ENCODE peak calls at places on chromosomes 16 and 17, in seven cellular contexts. One of them, this sample, is unnamed.

GRCh38 chr17:69478916-69479315 is 64.4 kb downstream of the MAP2K6 start:
- DNase-seq in fibroblast of pulmonary artery: no peak
- DNase-seq in HL-60: no peak
- DNase-seq in GM13976: no peak
- DNase-seq in cardiac muscle cell: no peak
- DNase-seq in BJ: no peak
- DNase-seq in adrenal gland: no peak
- DNase-seq in this sample: no peak

GRCh38 chr16:25140459-25140858 is 28.9 kb downstream of the LCMT1 start:
- DNase-seq in GM13976: no peak
- DNase-seq in fibroblast of pulmonary artery: no peak
- DNase-seq in BJ: no peak
- DNase-seq in cardiac muscle cell: no peak
- DNase-seq in adrenal gland: no peak
- DNase-seq in HL-60: no peak
- DNase-seq in this sample: no peak

GRCh38 chr16:85104821-85105391 is 7.4 kb downstream of the CIBAR2 start:
- DNase-seq in BJ: no peak
- DNase-seq in HL-60: peak
- DNase-seq in adrenal gland: no peak
- DNase-seq in GM13976: peak
- DNase-seq in cardiac muscle cell: no peak
- DNase-seq in fibroblast of pulmonary artery: no peak
- DNase-seq in this sample: no peak

GRCh38 chr17:78116411-78116810 is 12.1 kb downstream of the TMC6 start:
- DNase-seq in HL-60: no peak
- DNase-seq in adrenal gland: no peak
- DNase-seq in cardiac muscle cell: no peak
- DNase-seq in GM13976: no peak
- DNase-seq in fibroblast of pulmonary artery: no peak
- DNase-seq in BJ: no peak
- DNase-seq in this sample: no peak

GRCh38 chr16:82630688-82631087 is 3.9 kb downstream of the CDH13 start:
- DNase-seq in BJ: no peak
- DNase-seq in GM13976: no peak
- DNase-seq in adrenal gland: no peak
- DNase-seq in cardiac muscle cell: no peak
- DNase-seq in HL-60: no peak
- DNase-seq in fibroblast of pulmonary artery: peak
- DNase-seq in this sample: no peak

GRCh38 chr17:43427362-43428043 is 28.7 kb downstream of the ARL4D start:
- DNase-seq in cardiac muscle cell: no peak
- DNase-seq in HL-60: no peak
- DNase-seq in GM13976: no peak
- DNase-seq in BJ: no peak
- DNase-seq in adrenal gland: no peak
- DNase-seq in fibroblast of pulmonary artery: no peak
- DNase-seq in this sample: no peak

GRCh38 chr16:87707097-87707496 is 58.7 kb downstream of the KLHDC4 start:
- DNase-seq in HL-60: no peak
- DNase-seq in GM13976: no peak
- DNase-seq in BJ: no peak
- DNase-seq in cardiac muscle cell: no peak
- DNase-seq in adrenal gland: no peak
- DNase-seq in fibroblast of pulmonary artery: no peak
- DNase-seq in this sample: peak

GRCh38 chr17:28527859-28528258 is 21.7 kb downstream of the FOXN1 start:
- DNase-seq in HL-60: no peak
- DNase-seq in BJ: no peak
- DNase-seq in adrenal gland: no peak
- DNase-seq in GM13976: no peak
- DNase-seq in fibroblast of pulmonary artery: no peak
- DNase-seq in cardiac muscle cell: no peak
- DNase-seq in this sample: no peak

GRCh38 chr17:20982589-20983358 is 60.0 kb downstream of the USP22 start:
- DNase-seq in BJ: no peak
- DNase-seq in adrenal gland: no peak
- DNase-seq in GM13976: no peak
- DNase-seq in HL-60: no peak
- DNase-seq in cardiac muscle cell: no peak
- DNase-seq in fibroblast of pulmonary artery: no peak
- DNase-seq in this sample: no peak

GRCh38 chr17:79996291-79996690 is 39.4 kb downstream of the TBC1D16 start:
- DNase-seq in adrenal gland: no peak
- DNase-seq in GM13976: no peak
- DNase-seq in BJ: no peak
- DNase-seq in HL-60: no peak
- DNase-seq in cardiac muscle cell: no peak
- DNase-seq in fibroblast of pulmonary artery: no peak
- DNase-seq in this sample: no peak

GRCh38 chr16:27813591-27813990 is 249.9 kb downstream of the GSG1L start:
- DNase-seq in cardiac muscle cell: no peak
- DNase-seq in HL-60: no peak
- DNase-seq in fibroblast of pulmonary artery: no peak
- DNase-seq in GM13976: no peak
- DNase-seq in adrenal gland: no peak
- DNase-seq in BJ: no peak
- DNase-seq in this sample: no peak

GRCh38 chr17:18950944-18951905 is 740 bp upstream of the SLC5A10 start:
- DNase-seq in cardiac muscle cell: peak
- DNase-seq in fibroblast of pulmonary artery: no peak
- DNase-seq in adrenal gland: no peak
- DNase-seq in BJ: no peak
- DNase-seq in HL-60: no peak
- DNase-seq in GM13976: no peak
- DNase-seq in this sample: no peak

GRCh38 chr17:31580331-31581021 is 189.0 kb downstream of the RAB11FIP4 start:
- DNase-seq in GM13976: peak
- DNase-seq in adrenal gland: peak
- DNase-seq in HL-60: peak
- DNase-seq in cardiac muscle cell: no peak
- DNase-seq in BJ: no peak
- DNase-seq in fibroblast of pulmonary artery: peak
- DNase-seq in this sample: no peak

GRCh38 chr17:68820476-68820824 is 134.7 kb downstream of the ABCA8 start:
- DNase-seq in cardiac muscle cell: no peak
- DNase-seq in GM13976: no peak
- DNase-seq in fibroblast of pulmonary artery: no peak
- DNase-seq in BJ: no peak
- DNase-seq in adrenal gland: no peak
- DNase-seq in HL-60: no peak
- DNase-seq in this sample: no peak

GRCh38 chr17:27403480-27404005 is 52.7 kb upstream of the KSR1 start:
- DNase-seq in GM13976: no peak
- DNase-seq in cardiac muscle cell: no peak
- DNase-seq in BJ: no peak
- DNase-seq in fibroblast of pulmonary artery: no peak
- DNase-seq in adrenal gland: no peak
- DNase-seq in HL-60: no peak
- DNase-seq in this sample: no peak

DNA sequence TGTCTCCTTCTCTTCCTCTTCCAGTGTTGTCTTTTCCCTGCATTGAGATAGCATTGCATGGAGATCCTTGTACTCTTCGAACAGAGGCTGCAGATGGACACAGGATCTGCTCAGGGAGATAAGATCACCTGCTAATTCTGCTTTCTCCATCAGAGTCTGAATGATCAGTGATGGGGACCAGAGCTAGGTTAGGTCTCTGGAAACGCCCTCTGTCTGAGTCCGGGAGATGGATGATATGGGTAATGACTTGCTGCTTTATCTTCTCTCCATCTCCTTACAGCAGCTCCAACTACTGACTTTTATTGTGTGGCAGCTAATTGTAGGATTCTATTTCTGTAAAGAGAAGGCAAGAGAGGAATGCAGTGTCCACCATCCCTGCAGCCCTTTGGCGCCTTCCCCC is 435.6 kb downstream of the WWOX start:
- DNase-seq in adrenal gland: no peak
- DNase-seq in cardiac muscle cell: no peak
- DNase-seq in BJ: no peak
- DNase-seq in HL-60: no peak
- DNase-seq in fibroblast of pulmonary artery: no peak
- DNase-seq in GM13976: no peak
- DNase-seq in this sample: no peak
- TF ChIP-seq CTCF in adrenal gland: no peak
- TF ChIP-seq CTCF in cardiac muscle cell: no peak
- TF ChIP-seq CTCF in BJ: no peak
- TF ChIP-seq CTCF in HL-60: no peak
- TF ChIP-seq CTCF in fibroblast of pulmonary artery: no peak
- TF ChIP-seq CTCF in GM13976: no peak
- TF ChIP-seq CTCF in this sample: no peak

DNA sequence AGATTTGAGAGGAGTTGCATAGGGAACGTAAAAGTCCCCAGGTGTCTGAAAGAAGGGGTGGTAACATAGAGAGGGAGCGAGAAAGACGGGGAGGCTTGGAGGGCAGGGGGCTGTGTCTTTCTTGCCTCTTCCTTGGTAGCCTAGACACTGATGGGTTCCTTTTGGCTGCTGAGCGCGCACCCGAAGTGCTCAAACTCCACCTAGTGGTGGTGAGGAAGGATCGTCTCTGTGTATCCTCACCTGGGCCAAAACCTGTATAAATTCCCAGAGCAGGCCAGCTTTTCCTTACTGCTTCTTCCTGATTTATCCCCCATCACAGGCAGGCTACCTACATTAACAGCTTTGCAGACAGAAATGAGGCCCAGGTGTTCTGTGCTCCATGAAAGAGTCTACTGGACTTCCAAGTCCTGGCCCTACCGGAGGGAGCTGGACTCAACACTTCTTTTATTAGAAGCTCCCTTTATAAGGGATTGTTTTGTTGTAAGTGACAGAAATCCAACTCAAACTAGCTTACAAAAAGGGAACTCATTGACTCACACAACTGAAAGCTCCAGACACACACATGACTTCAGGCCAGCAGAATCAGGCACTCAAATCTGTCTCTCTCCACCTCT is 5.5 kb upstream of the SLC25A35 start:
- DNase-seq in cardiac muscle cell: peak
- DNase-seq in HL-60: no peak
- DNase-seq in adrenal gland: peak
- DNase-seq in fibroblast of pulmonary artery: peak
- DNase-seq in BJ: no peak
- DNase-seq in GM13976: peak
- DNase-seq in this sample: peak
- TF ChIP-seq CTCF in cardiac muscle cell: peak
- TF ChIP-seq CTCF in HL-60: peak
- TF ChIP-seq CTCF in adrenal gland: peak
- TF ChIP-seq CTCF in fibroblast of pulmonary artery: peak
- TF ChIP-seq CTCF in BJ: peak
- TF ChIP-seq CTCF in GM13976: peak
- TF ChIP-seq CTCF in this sample: peak

GRCh38 chr17:74464730-74465377 is 1.6 kb upstream of the CD300A start:
- DNase-seq in cardiac muscle cell: no peak
- DNase-seq in GM13976: no peak
- DNase-seq in fibroblast of pulmonary artery: no peak
- DNase-seq in adrenal gland: no peak
- DNase-seq in HL-60: no peak
- DNase-seq in BJ: no peak
- DNase-seq in this sample: no peak

GRCh38 chr17:74467221-74467951 is 952 bp downstream of the CD300A start:
- DNase-seq in adrenal gland: peak
- DNase-seq in HL-60: no peak
- DNase-seq in cardiac muscle cell: no peak
- DNase-seq in fibroblast of pulmonary artery: no peak
- DNase-seq in BJ: no peak
- DNase-seq in GM13976: peak
- DNase-seq in this sample: no peak

GRCh38 chr17:74466785-74467158 is 338 bp downstream of the CD300A start:
- DNase-seq in BJ: no peak
- DNase-seq in cardiac muscle cell: no peak
- DNase-seq in GM13976: no peak
- DNase-seq in HL-60: no peak
- DNase-seq in adrenal gland: no peak
- DNase-seq in fibroblast of pulmonary artery: no peak
- DNase-seq in this sample: no peak

GRCh38 chr17:74465378-74466110 is 890 bp upstream of the CD300A start:
- DNase-seq in HL-60: no peak
- DNase-seq in adrenal gland: no peak
- DNase-seq in fibroblast of pulmonary artery: no peak
- DNase-seq in BJ: no peak
- DNase-seq in cardiac muscle cell: no peak
- DNase-seq in GM13976: no peak
- DNase-seq in this sample: no peak

DNA sequence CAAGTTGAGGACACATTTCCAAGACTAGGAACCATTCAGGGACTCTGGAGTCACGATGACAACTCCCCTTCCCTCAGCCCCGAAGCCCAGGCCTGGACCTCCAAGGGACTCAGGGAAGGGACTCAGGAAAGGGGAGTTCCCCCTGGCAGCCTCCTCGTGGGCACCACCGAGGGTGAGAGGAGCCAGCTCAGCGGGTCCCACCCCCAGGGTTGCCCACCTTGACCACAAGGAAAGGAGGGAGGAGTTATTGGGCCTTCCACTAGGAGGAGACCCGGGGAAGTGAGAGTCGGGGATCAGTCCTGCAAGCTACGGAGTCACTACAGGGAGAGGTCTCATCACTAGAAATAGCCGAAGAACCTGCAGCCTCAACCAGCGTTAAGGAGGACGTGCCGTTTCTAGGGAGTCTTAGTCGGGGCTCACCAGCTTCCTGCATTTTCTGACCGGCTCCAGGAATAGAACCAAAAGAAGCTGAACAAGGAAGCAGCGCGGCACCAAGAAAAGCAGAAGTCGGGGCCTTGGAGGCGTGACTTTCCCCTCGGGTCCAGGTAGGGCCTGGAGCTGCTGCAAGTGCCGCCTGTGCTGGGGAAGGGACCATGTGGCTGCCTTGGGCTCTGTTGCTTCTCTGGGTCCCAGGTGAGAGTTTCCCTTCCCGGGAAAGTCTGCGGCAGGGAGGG is at the start of gene CD300A:
- DNase-seq in adrenal gland: peak
- DNase-seq in BJ: no peak
- DNase-seq in HL-60: peak
- DNase-seq in cardiac muscle cell: no peak
- DNase-seq in GM13976: no peak
- DNase-seq in fibroblast of pulmonary artery: no peak
- DNase-seq in this sample: no peak
- TF ChIP-seq CTCF in adrenal gland: no peak
- TF ChIP-seq CTCF in BJ: no peak
- TF ChIP-seq CTCF in HL-60: no peak
- TF ChIP-seq CTCF in cardiac muscle cell: no peak
- TF ChIP-seq CTCF in GM13976: no peak
- TF ChIP-seq CTCF in fibroblast of pulmonary artery: no peak
- TF ChIP-seq CTCF in this sample: no peak

GRCh38 chr17:47717261-47717697 is 15.8 kb upstream of the TBX21 start:
- DNase-seq in adrenal gland: no peak
- DNase-seq in fibroblast of pulmonary artery: no peak
- DNase-seq in GM13976: no peak
- DNase-seq in HL-60: no peak
- DNase-seq in cardiac muscle cell: no peak
- DNase-seq in BJ: no peak
- DNase-seq in this sample: no peak
- TF ChIP-seq CTCF in adrenal gland: peak
- TF ChIP-seq CTCF in fibroblast of pulmonary artery: peak
- TF ChIP-seq CTCF in GM13976: peak
- TF ChIP-seq CTCF in HL-60: no peak
- TF ChIP-seq CTCF in cardiac muscle cell: peak
- TF ChIP-seq CTCF in BJ: peak
- TF ChIP-seq CTCF in this sample: peak

DNA sequence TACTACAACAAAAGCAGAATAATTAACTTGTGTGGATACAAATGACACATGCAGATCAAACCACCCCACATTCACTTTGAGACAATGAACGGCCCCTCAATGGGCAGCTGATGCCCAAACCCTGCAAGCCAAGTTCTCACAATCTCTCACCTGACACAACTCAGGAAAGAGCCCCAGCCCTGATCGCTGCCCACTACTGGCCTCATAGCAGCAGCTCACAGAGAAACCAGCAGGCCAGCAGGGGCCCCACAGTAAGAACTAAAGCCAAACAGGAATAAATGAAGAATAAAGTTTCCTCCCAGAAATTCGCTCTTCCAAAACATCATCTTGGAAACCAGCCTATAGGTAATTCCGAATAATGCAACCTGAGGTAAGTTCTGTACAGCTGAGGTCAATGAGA is 7.7 kb downstream of the AKTIP start:
- DNase-seq in GM13976: no peak
- DNase-seq in HL-60: no peak
- DNase-seq in cardiac muscle cell: no peak
- DNase-seq in adrenal gland: no peak
- DNase-seq in fibroblast of pulmonary artery: no peak
- DNase-seq in BJ: no peak
- DNase-seq in this sample: no peak
- TF ChIP-seq CTCF in GM13976: no peak
- TF ChIP-seq CTCF in HL-60: no peak
- TF ChIP-seq CTCF in cardiac muscle cell: no peak
- TF ChIP-seq CTCF in adrenal gland: no peak
- TF ChIP-seq CTCF in fibroblast of pulmonary artery: no peak
- TF ChIP-seq CTCF in BJ: no peak
- TF ChIP-seq CTCF in this sample: no peak